ENCODE peak calls at places on chromosome 6, in five cellular contexts. M is brain microvascular endothelial cell, N is H1, F is colonic mucosa, Y is astrocyte. R is an unnamed sample.
A peak's percentile ranks its signal among the peaks of the same experiment; 100 is the strongest.

GRCh38 chr6:123118811-123119210 is 122.8 kb downstream of the CLVS2 start:
- DNase-seq in M (no peak), N (no peak), F (no peak), Y (no peak), R (no peak)

GRCh38 chr6:149508485-149508884 is 23.7 kb upstream of the ZC3H12D start:
- DNase-seq in M (no peak), N (no peak), F (no peak), Y (peak; percentile 33), R (no peak)

GRCh38 chr6:40733290-40733689 is 146.1 kb upstream of the LRFN2 start:
- DNase-seq in M (peak; percentile 64), N (no peak), F (no peak), Y (peak; percentile 20), R (no peak)

GRCh38 chr6:139587469-139587868 is 213.0 kb upstream of the CITED2 start:
- DNase-seq in M (peak; percentile 84), N (no peak), F (no peak), Y (peak; percentile 98), R (peak; percentile 91)

GRCh38 chr6:43865086-43865485 is 95.1 kb downstream of the VEGFA start:
- DNase-seq in M (no peak), N (no peak), F (no peak), Y (no peak), R (no peak)

GRCh38 chr6:78836610-78837009 is 30.7 kb upstream of the IRAK1BP1 start:
- DNase-seq in M (no peak), N (no peak), F (no peak), Y (no peak), R (no peak)

GRCh38 chr6:22470454-22471368 is 98.7 kb upstream of the HDGFL1 start:
- DNase-seq in M (peak; percentile 60), N (no peak), F (peak; percentile 63), Y (peak; percentile 59), R (peak; percentile 34)

GRCh38 chr6:28933069-28933468 is 9.3 kb upstream of the TRIM27 start:
- DNase-seq in M (no peak), N (no peak), F (no peak), Y (no peak), R (no peak)

GRCh38 chr6:1348675-1349074 is 36.8 kb downstream of the FOXQ1 start:
- DNase-seq in M (no peak), N (no peak), F (no peak), Y (peak; percentile 72), R (no peak)

GRCh38 chr6:160520043-160520904 is 143.8 kb downstream of the LPA start:
- DNase-seq in M (peak; percentile 55), N (peak; percentile 25), F (peak; percentile 86), Y (peak; percentile 34), R (no peak)

GRCh38 chr6:3825851-3826581 is 23.2 kb upstream of the FAM50B start:
- DNase-seq in M (peak; percentile 98), N (no peak), F (peak; percentile 65), Y (peak; percentile 99), R (peak; percentile 98)

GRCh38 chr6:3829285-3829684 is 19.9 kb upstream of the FAM50B start:
- DNase-seq in M (no peak), N (no peak), F (no peak), Y (no peak), R (no peak)

GRCh38 chr6:3823671-3824070 is 25.5 kb upstream of the FAM50B start:
- DNase-seq in M (no peak), N (no peak), F (no peak), Y (no peak), R (no peak)

GRCh38 chr6:3822747-3823445 is 26.3 kb upstream of the FAM50B start:
- DNase-seq in M (no peak), N (no peak), F (no peak), Y (peak; percentile 52), R (no peak)

GRCh38 chr6:3825331-3825831 is 23.8 kb upstream of the FAM50B start:
- DNase-seq in M (peak; percentile 85), N (peak; percentile 33), F (no peak), Y (no peak), R (no peak)
- H3K4me3 ChIP-seq in M (peak overlapping the region; percentile 20), N (no peak overlapping the region), F (no peak overlapping the region), Y (peak overlapping the region; percentile 34), R (peak overlapping the region; percentile 19)

GRCh38 chr6:37704923-37705238 is 7.2 kb upstream of the MDGA1 start:
- DNase-seq in M (no peak), N (no peak), F (no peak), Y (no peak), R (no peak)
- H3K4me3 ChIP-seq in M (peak overlapping the region; percentile 54), N (peak overlapping the region; percentile 39), F (peak overlapping the region; percentile 28), Y (peak overlapping the region; percentile 34), R (peak overlapping the region; percentile 44)

DNA sequence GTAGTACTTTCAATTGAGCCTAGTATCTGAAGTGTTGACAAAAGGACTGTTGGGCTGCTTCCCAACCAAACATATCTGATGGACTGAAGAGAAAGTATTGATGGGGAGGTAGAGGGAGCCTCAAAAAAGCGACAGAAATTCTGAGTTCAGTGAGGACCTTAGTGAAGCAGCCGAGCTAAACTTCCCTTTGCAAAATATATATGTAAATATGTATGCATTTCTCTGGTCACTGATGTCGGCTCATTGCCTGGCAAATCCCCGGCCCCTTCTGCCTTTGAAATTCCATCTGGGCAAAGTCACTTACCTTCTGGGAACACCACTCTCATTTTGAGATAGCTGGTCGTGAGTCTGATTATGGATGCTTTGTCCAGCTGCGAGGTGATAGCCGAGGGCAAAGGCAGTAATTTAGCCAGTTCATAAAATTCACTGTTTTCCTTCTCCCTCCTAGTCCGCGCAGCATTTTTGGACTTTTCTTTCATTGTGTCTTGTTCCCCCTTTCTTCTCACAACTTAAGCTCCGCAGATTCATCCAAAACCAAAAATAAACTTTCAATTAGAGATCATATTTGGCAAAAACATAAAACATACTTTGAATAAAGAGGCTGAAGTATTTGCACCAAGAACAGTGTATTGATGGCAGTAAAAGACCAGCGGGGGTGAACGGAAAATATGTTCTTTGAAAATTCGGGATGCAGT is 1.6 kb downstream of the SIM1 start:
- DNase-seq in M (no peak), N (no peak), F (no peak), Y (no peak), R (no peak)
- H3K4me3 ChIP-seq in M (no peak overlapping the region), N (no peak overlapping the region), F (no peak overlapping the region), Y (no peak overlapping the region), R (peak overlapping the region; percentile 57)

GRCh38 chr6:133348846-133349245 is 107.7 kb downstream of the EYA4 start:
- DNase-seq in M (no peak), N (no peak), F (no peak), Y (no peak), R (no peak)
- H3K4me3 ChIP-seq in M (no peak overlapping the region), N (no peak overlapping the region), F (no peak overlapping the region), Y (no peak overlapping the region), R (no peak overlapping the region)

GRCh38 chr6:121314407-121315112 is 19.7 kb downstream of the TBC1D32 start:
- DNase-seq in M (no peak), N (no peak), F (no peak), Y (no peak), R (no peak)

GRCh38 chr6:121310495-121310894 is 23.8 kb downstream of the TBC1D32 start:
- DNase-seq in M (no peak), N (no peak), F (no peak), Y (no peak), R (no peak)

GRCh38 chr6:121305957-121306607 is 28.2 kb downstream of the TBC1D32 start:
- DNase-seq in M (no peak), N (no peak), F (no peak), Y (peak; percentile 16), R (no peak)

DNA sequence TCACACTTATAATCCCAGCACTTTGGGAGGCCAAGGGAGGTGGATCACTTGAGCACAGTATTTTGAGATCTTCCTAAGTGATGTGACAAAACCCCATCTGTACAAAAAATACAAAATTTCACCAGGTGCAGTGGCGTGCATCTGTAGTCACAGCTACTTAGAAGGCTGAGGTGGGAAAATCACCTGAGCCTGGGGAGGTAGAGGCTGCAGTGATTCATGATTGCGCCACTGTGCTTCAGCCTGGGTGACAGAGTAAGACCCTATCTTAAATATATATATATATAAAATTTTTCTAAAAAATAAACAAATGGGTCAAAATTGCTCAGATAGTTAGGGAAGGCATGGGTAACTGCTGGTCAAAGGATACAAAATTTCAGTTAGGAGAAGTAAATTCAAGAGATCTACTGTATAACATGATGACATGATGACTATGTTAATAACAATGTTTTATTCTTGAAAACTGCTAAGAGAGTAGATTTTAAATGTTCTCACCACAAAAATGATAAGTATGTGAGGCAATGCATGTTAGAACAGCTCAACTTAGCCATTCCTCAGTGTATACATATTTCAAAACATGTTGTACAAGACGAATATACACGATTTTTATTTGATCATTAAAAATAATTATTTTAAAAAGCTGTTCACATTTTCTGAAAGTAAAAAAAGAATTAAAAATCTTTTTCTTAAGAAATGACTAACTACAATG is 24.4 kb downstream of the TBC1D32 start:
- DNase-seq in M (no peak), N (no peak), F (no peak), Y (peak; percentile 71), R (no peak)
- H3K4me3 ChIP-seq in M (no peak overlapping the region), N (no peak overlapping the region), F (no peak overlapping the region), Y (no peak overlapping the region), R (no peak overlapping the region)

GRCh38 chr6:75602164-75602896 is 650 bp downstream of the SENP6 start:
- DNase-seq in M (peak; percentile 29), N (no peak), F (peak; percentile 48), Y (peak; percentile 43), R (peak; percentile 10)

GRCh38 chr6:75605635-75606034 is 4.0 kb downstream of the SENP6 start:
- DNase-seq in M (no peak), N (no peak), F (no peak), Y (no peak), R (no peak)

GRCh38 chr6:75601608-75602163 is at the start of gene SENP6:
- DNase-seq in M (peak; percentile 57), N (no peak), F (peak; percentile 80), Y (peak; percentile 64), R (peak; percentile 44)

GRCh38 chr6:75602897-75603395 is 1.3 kb downstream of the SENP6 start:
- DNase-seq in M (no peak), N (no peak), F (no peak), Y (no peak), R (no peak)

DNA sequence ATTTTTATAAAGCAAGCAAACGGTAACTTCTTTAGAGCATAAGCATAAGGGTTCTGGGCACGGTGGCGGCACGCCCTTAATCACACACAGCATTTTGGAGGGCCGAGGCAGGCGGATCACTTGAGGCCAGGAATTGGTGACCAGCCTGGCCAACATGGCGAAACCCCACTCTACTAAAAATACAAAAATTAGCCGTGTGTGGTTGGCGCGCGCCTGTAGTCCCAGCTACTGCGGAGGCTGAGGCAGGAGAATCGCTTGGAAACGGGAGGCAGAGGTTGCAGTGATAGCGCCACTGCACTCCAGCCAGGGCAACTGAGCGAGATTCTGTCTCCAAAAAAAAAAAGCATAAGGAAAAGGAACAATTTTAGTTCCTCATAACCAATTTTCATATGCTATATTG is 2.6 kb downstream of the SENP6 start:
- DNase-seq in M (no peak), N (no peak), F (no peak), Y (no peak), R (no peak)
- H3K4me3 ChIP-seq in M (peak overlapping the region; percentile 10), N (no peak overlapping the region), F (no peak overlapping the region), Y (peak overlapping the region; percentile 90), R (peak overlapping the region; percentile 74)

GRCh38 chr6:170289971-170290305 is 940 bp downstream of the DLL1 start:
- DNase-seq in M (no peak), N (no peak), F (peak; percentile 27), Y (no peak), R (no peak)

GRCh38 chr6:170288091-170288631 is 2.7 kb downstream of the DLL1 start:
- DNase-seq in M (no peak), N (no peak), F (no peak), Y (no peak), R (no peak)

GRCh38 chr6:170290306-170291128 is at the start of gene DLL1:
- DNase-seq in M (no peak), N (no peak), F (peak; percentile 55), Y (peak; percentile 17), R (no peak)

GRCh38 chr6:170287371-170287876 is 3.5 kb downstream of the DLL1 start:
- DNase-seq in M (no peak), N (no peak), F (no peak), Y (no peak), R (no peak)

GRCh38 chr6:170289108-170289931 is 1.6 kb downstream of the DLL1 start:
- DNase-seq in M (no peak), N (no peak), F (no peak), Y (no peak), R (no peak)
- H3K4me3 ChIP-seq in M (peak overlapping the region; percentile 22), N (peak overlapping the region; percentile 52), F (peak overlapping the region; percentile 72), Y (peak overlapping the region; percentile 65), R (peak overlapping the region; percentile 65)

R was measured in skeletal muscle cell.